ENCODE peak calls at places on chromosomes 1 and 21, in nine cellular contexts. One of them, this sample, is unnamed. For H3K9me2, the result is how much of the 10 kb centered on the place peaks cover.

GRCh38 chr1:161068306-161069200 is 1.1 kb downstream of the ARHGAP30 start:
- DNase-seq in PC-3: no peak
- DNase-seq in GM23338: peak
- DNase-seq in hepatocyte: peak
- DNase-seq in GM23248: no peak
- DNase-seq in Karpas-422: peak
- DNase-seq in PC-9: no peak
- DNase-seq in OCI-LY7: peak
- DNase-seq in HCT116: no peak
- DNase-seq in this sample: no peak

GRCh38 chr1:208278638-208279037 is 34.5 kb upstream of the PLXNA2 start:
- DNase-seq in PC-3: no peak
- DNase-seq in GM23338: no peak
- DNase-seq in hepatocyte: no peak
- DNase-seq in GM23248: no peak
- DNase-seq in Karpas-422: no peak
- DNase-seq in PC-9: no peak
- DNase-seq in OCI-LY7: no peak
- DNase-seq in HCT116: no peak
- DNase-seq in this sample: no peak

GRCh38 chr1:68043443-68044090 is 6.9 kb downstream of the DIRAS3 start:
- DNase-seq in PC-3: no peak
- DNase-seq in GM23338: no peak
- DNase-seq in hepatocyte: no peak
- DNase-seq in GM23248: no peak
- DNase-seq in Karpas-422: no peak
- DNase-seq in PC-9: no peak
- DNase-seq in OCI-LY7: no peak
- DNase-seq in HCT116: no peak
- DNase-seq in this sample: no peak

GRCh38 chr1:198075296-198075695 is 81.5 kb upstream of the NEK7 start:
- DNase-seq in PC-3: no peak
- DNase-seq in GM23338: no peak
- DNase-seq in hepatocyte: no peak
- DNase-seq in GM23248: no peak
- DNase-seq in Karpas-422: no peak
- DNase-seq in PC-9: no peak
- DNase-seq in OCI-LY7: no peak
- DNase-seq in HCT116: no peak
- DNase-seq in this sample: no peak

GRCh38 chr1:200364831-200365230 is 45.0 kb downstream of the ZNF281 start:
- DNase-seq in PC-3: peak
- DNase-seq in GM23338: peak
- DNase-seq in hepatocyte: no peak
- DNase-seq in GM23248: peak
- DNase-seq in Karpas-422: no peak
- DNase-seq in PC-9: no peak
- DNase-seq in OCI-LY7: no peak
- DNase-seq in HCT116: no peak
- DNase-seq in this sample: no peak

GRCh38 chr21:15732290-15732995 is 2.7 kb downstream of the USP25 start:
- DNase-seq in PC-3: peak
- DNase-seq in GM23338: no peak
- DNase-seq in hepatocyte: peak
- DNase-seq in GM23248: peak
- DNase-seq in Karpas-422: peak
- DNase-seq in PC-9: no peak
- DNase-seq in OCI-LY7: peak
- DNase-seq in HCT116: no peak
- DNase-seq in this sample: no peak

GRCh38 chr1:187157552-187157951 is 328.8 kb downstream of the PLA2G4A start:
- DNase-seq in PC-3: no peak
- DNase-seq in GM23338: peak
- DNase-seq in hepatocyte: no peak
- DNase-seq in GM23248: no peak
- DNase-seq in Karpas-422: no peak
- DNase-seq in PC-9: no peak
- DNase-seq in OCI-LY7: no peak
- DNase-seq in HCT116: no peak
- DNase-seq in this sample: no peak

GRCh38 chr1:94039871-94040569 is 80.9 kb downstream of the ABCA4 start:
- DNase-seq in PC-3: no peak
- DNase-seq in GM23338: no peak
- DNase-seq in hepatocyte: no peak
- DNase-seq in GM23248: peak
- DNase-seq in Karpas-422: no peak
- DNase-seq in PC-9: no peak
- DNase-seq in OCI-LY7: no peak
- DNase-seq in HCT116: no peak
- DNase-seq in this sample: peak

GRCh38 chr1:67316918-67317317 is 9.2 kb downstream of the IL12RB2 start:
- DNase-seq in PC-3: no peak
- DNase-seq in GM23338: no peak
- DNase-seq in hepatocyte: no peak
- DNase-seq in GM23248: no peak
- DNase-seq in Karpas-422: no peak
- DNase-seq in PC-9: no peak
- DNase-seq in OCI-LY7: no peak
- DNase-seq in HCT116: no peak
- DNase-seq in this sample: no peak

GRCh38 chr21:38903578-38904193 is 98.0 kb downstream of the ETS2 start:
- DNase-seq in PC-3: no peak
- DNase-seq in GM23338: no peak
- DNase-seq in hepatocyte: peak
- DNase-seq in GM23248: no peak
- DNase-seq in Karpas-422: no peak
- DNase-seq in PC-9: no peak
- DNase-seq in OCI-LY7: no peak
- DNase-seq in HCT116: no peak
- DNase-seq in this sample: no peak

GRCh38 chr1:162696286-162696862 is 64.1 kb downstream of the DDR2 start:
- DNase-seq in PC-3: peak
- DNase-seq in GM23338: peak
- DNase-seq in hepatocyte: peak
- DNase-seq in GM23248: peak
- DNase-seq in Karpas-422: no peak
- DNase-seq in PC-9: peak
- DNase-seq in OCI-LY7: no peak
- DNase-seq in HCT116: peak
- DNase-seq in this sample: peak

GRCh38 chr1:17419626-17420328 is 19.7 kb downstream of the RCC2 start:
- DNase-seq in PC-3: peak
- DNase-seq in GM23338: peak
- DNase-seq in hepatocyte: peak
- DNase-seq in GM23248: peak
- DNase-seq in Karpas-422: peak
- DNase-seq in PC-9: no peak
- DNase-seq in OCI-LY7: peak
- DNase-seq in HCT116: no peak
- DNase-seq in this sample: peak

GRCh38 chr1:215143497-215143896 is 61.0 kb downstream of the KCNK2 start:
- DNase-seq in PC-3: no peak
- DNase-seq in GM23338: no peak
- DNase-seq in hepatocyte: no peak
- DNase-seq in GM23248: no peak
- DNase-seq in Karpas-422: no peak
- DNase-seq in PC-9: no peak
- DNase-seq in OCI-LY7: no peak
- DNase-seq in HCT116: no peak
- DNase-seq in this sample: no peak
- H3K9me2 ChIP-seq in PC-3: under half
- H3K9me2 ChIP-seq in GM23338: under half
- H3K9me2 ChIP-seq in hepatocyte: under half
- H3K9me2 ChIP-seq in GM23248: under half
- H3K9me2 ChIP-seq in Karpas-422: under half
- H3K9me2 ChIP-seq in PC-9: under half
- H3K9me2 ChIP-seq in OCI-LY7: under half
- H3K9me2 ChIP-seq in HCT116: under half
- H3K9me2 ChIP-seq in this sample: under half

GRCh38 chr1:107315652-107316051 is 174.8 kb downstream of the NTNG1 start:
- DNase-seq in PC-3: peak
- DNase-seq in GM23338: no peak
- DNase-seq in hepatocyte: no peak
- DNase-seq in GM23248: no peak
- DNase-seq in Karpas-422: no peak
- DNase-seq in PC-9: no peak
- DNase-seq in OCI-LY7: no peak
- DNase-seq in HCT116: no peak
- DNase-seq in this sample: no peak

DNA sequence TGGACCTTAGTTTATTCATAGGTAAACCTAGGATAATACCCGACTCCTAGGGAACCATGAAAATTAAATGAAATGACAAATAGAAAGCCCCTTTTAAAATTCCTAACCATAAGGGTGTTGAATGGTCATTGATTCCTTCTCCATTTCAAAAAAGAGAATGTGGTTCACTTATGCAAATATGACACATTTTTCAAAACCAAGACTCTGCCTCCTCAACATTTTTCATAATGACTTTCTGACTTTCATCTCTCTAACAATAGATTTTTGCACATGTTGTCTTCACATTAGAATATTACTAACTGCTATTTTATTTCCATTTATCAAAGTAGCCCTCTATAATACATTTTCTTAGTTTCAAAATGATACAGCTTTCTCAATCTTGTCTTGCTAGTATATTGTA is 169.1 kb downstream of the NTNG1 start:
- DNase-seq in PC-3: no peak
- DNase-seq in GM23338: no peak
- DNase-seq in hepatocyte: no peak
- DNase-seq in GM23248: no peak
- DNase-seq in Karpas-422: no peak
- DNase-seq in PC-9: no peak
- DNase-seq in OCI-LY7: no peak
- DNase-seq in HCT116: no peak
- DNase-seq in this sample: no peak
- H3K9me2 ChIP-seq in PC-3: under half
- H3K9me2 ChIP-seq in GM23338: under half
- H3K9me2 ChIP-seq in hepatocyte: under half
- H3K9me2 ChIP-seq in GM23248: under half
- H3K9me2 ChIP-seq in Karpas-422: under half
- H3K9me2 ChIP-seq in PC-9: under half
- H3K9me2 ChIP-seq in OCI-LY7: under half
- H3K9me2 ChIP-seq in HCT116: under half
- H3K9me2 ChIP-seq in this sample: under half

GRCh38 chr21:26798856-26799751 is 46.1 kb downstream of the ADAMTS1 start:
- DNase-seq in PC-3: peak
- DNase-seq in GM23338: no peak
- DNase-seq in hepatocyte: peak
- DNase-seq in GM23248: no peak
- DNase-seq in Karpas-422: no peak
- DNase-seq in PC-9: no peak
- DNase-seq in OCI-LY7: no peak
- DNase-seq in HCT116: no peak
- DNase-seq in this sample: no peak
- H3K9me2 ChIP-seq in PC-3: under half
- H3K9me2 ChIP-seq in GM23338: under half
- H3K9me2 ChIP-seq in hepatocyte: under half
- H3K9me2 ChIP-seq in GM23248: under half
- H3K9me2 ChIP-seq in Karpas-422: under half
- H3K9me2 ChIP-seq in PC-9: under half
- H3K9me2 ChIP-seq in OCI-LY7: under half
- H3K9me2 ChIP-seq in HCT116: under half
- H3K9me2 ChIP-seq in this sample: under half

GRCh38 chr1:241696815-241697639 is 44.9 kb downstream of the WDR64 start:
- DNase-seq in PC-3: no peak
- DNase-seq in GM23338: no peak
- DNase-seq in hepatocyte: no peak
- DNase-seq in GM23248: no peak
- DNase-seq in Karpas-422: no peak
- DNase-seq in PC-9: no peak
- DNase-seq in OCI-LY7: no peak
- DNase-seq in HCT116: no peak
- DNase-seq in this sample: no peak

GRCh38 chr1:241698177-241698576 is 46.1 kb downstream of the WDR64 start:
- DNase-seq in PC-3: no peak
- DNase-seq in GM23338: no peak
- DNase-seq in hepatocyte: no peak
- DNase-seq in GM23248: no peak
- DNase-seq in Karpas-422: no peak
- DNase-seq in PC-9: no peak
- DNase-seq in OCI-LY7: no peak
- DNase-seq in HCT116: no peak
- DNase-seq in this sample: no peak

GRCh38 chr1:241696172-241696814 is 44.2 kb downstream of the WDR64 start:
- DNase-seq in PC-3: no peak
- DNase-seq in GM23338: no peak
- DNase-seq in hepatocyte: no peak
- DNase-seq in GM23248: no peak
- DNase-seq in Karpas-422: no peak
- DNase-seq in PC-9: no peak
- DNase-seq in OCI-LY7: no peak
- DNase-seq in HCT116: no peak
- DNase-seq in this sample: no peak

GRCh38 chr1:241695454-241696171 is 43.5 kb downstream of the WDR64 start:
- DNase-seq in PC-3: peak
- DNase-seq in GM23338: no peak
- DNase-seq in hepatocyte: no peak
- DNase-seq in GM23248: no peak
- DNase-seq in Karpas-422: no peak
- DNase-seq in PC-9: no peak
- DNase-seq in OCI-LY7: no peak
- DNase-seq in HCT116: no peak
- DNase-seq in this sample: no peak

GRCh38 chr1:241697640-241698018 is 45.5 kb downstream of the WDR64 start:
- DNase-seq in PC-3: no peak
- DNase-seq in GM23338: no peak
- DNase-seq in hepatocyte: no peak
- DNase-seq in GM23248: no peak
- DNase-seq in Karpas-422: no peak
- DNase-seq in PC-9: no peak
- DNase-seq in OCI-LY7: no peak
- DNase-seq in HCT116: no peak
- DNase-seq in this sample: no peak
- H3K9me2 ChIP-seq in PC-3: under half
- H3K9me2 ChIP-seq in GM23338: under half
- H3K9me2 ChIP-seq in hepatocyte: under half
- H3K9me2 ChIP-seq in GM23248: under half
- H3K9me2 ChIP-seq in Karpas-422: under half
- H3K9me2 ChIP-seq in PC-9: under half
- H3K9me2 ChIP-seq in OCI-LY7: under half
- H3K9me2 ChIP-seq in HCT116: under half
- H3K9me2 ChIP-seq in this sample: under half